ENCODE peak calls at places on chromosomes 4 and X, in nine cellular contexts. One of them, this sample, is unnamed. For H3K9me3, the result is how much of the 10 kb centered on the place peaks cover.

GRCh38 chr4:176894498-176894897 is 101.8 kb upstream of the VEGFC start:
- DNase-seq in Karpas-422: no peak
- DNase-seq in neuronal stem cell: no peak
- DNase-seq in IMR-90: no peak
- DNase-seq in MM.1S: no peak
- DNase-seq in A549: no peak
- DNase-seq in neural progenitor cell: no peak
- DNase-seq in astrocyte: no peak
- DNase-seq in SK-N-SH: no peak
- DNase-seq in this sample: no peak

GRCh38 chr4:8747896-8748575 is 123.6 kb downstream of the HMX1 start:
- DNase-seq in neuronal stem cell: no peak
- DNase-seq in astrocyte: no peak
- DNase-seq in MM.1S: no peak
- DNase-seq in A549: no peak
- DNase-seq in Karpas-422: no peak
- DNase-seq in neural progenitor cell: no peak
- DNase-seq in IMR-90: no peak
- DNase-seq in SK-N-SH: no peak
- DNase-seq in this sample: no peak

GRCh38 chr4:151329217-151330007 is 4.0 kb upstream of the SH3D19 start:
- DNase-seq in Karpas-422: no peak
- DNase-seq in IMR-90: peak
- DNase-seq in A549: peak
- DNase-seq in neural progenitor cell: no peak
- DNase-seq in neuronal stem cell: no peak
- DNase-seq in MM.1S: no peak
- DNase-seq in astrocyte: no peak
- DNase-seq in SK-N-SH: no peak
- DNase-seq in this sample: no peak

GRCh38 chr4:177008071-177008835 is 215.5 kb upstream of the VEGFC start:
- DNase-seq in astrocyte: peak
- DNase-seq in neuronal stem cell: no peak
- DNase-seq in IMR-90: peak
- DNase-seq in A549: no peak
- DNase-seq in MM.1S: no peak
- DNase-seq in neural progenitor cell: no peak
- DNase-seq in SK-N-SH: no peak
- DNase-seq in Karpas-422: no peak
- DNase-seq in this sample: no peak

GRCh38 chrX:327660-328126 is 9.1 kb upstream of the GTPBP6 start:
- DNase-seq in A549: no peak
- DNase-seq in MM.1S: no peak
- DNase-seq in neural progenitor cell: no peak
- DNase-seq in neuronal stem cell: no peak
- DNase-seq in IMR-90: no peak
- DNase-seq in SK-N-SH: no peak
- DNase-seq in astrocyte: no peak
- DNase-seq in Karpas-422: no peak
- DNase-seq in this sample: no peak

GRCh38 chr4:159283697-159284492 is 181.0 kb downstream of the RAPGEF2 start:
- DNase-seq in IMR-90: peak
- DNase-seq in Karpas-422: no peak
- DNase-seq in astrocyte: peak
- DNase-seq in neuronal stem cell: no peak
- DNase-seq in SK-N-SH: no peak
- DNase-seq in A549: peak
- DNase-seq in MM.1S: no peak
- DNase-seq in neural progenitor cell: no peak
- DNase-seq in this sample: peak

GRCh38 chr4:78379991-78380739 is 171.4 kb upstream of the ANXA3 start:
- DNase-seq in A549: peak
- DNase-seq in IMR-90: peak
- DNase-seq in neural progenitor cell: no peak
- DNase-seq in astrocyte: peak
- DNase-seq in neuronal stem cell: no peak
- DNase-seq in MM.1S: no peak
- DNase-seq in Karpas-422: no peak
- DNase-seq in SK-N-SH: no peak
- DNase-seq in this sample: peak

GRCh38 chrX:73289039-73289438 is 74.4 kb upstream of the NAP1L2 start:
- DNase-seq in A549: peak
- DNase-seq in IMR-90: no peak
- DNase-seq in MM.1S: no peak
- DNase-seq in Karpas-422: peak
- DNase-seq in neural progenitor cell: peak
- DNase-seq in astrocyte: no peak
- DNase-seq in neuronal stem cell: no peak
- DNase-seq in SK-N-SH: peak
- DNase-seq in this sample: no peak

GRCh38 chrX:135484636-135485289 is 35.7 kb upstream of the INTS6L start:
- DNase-seq in IMR-90: peak
- DNase-seq in SK-N-SH: peak
- DNase-seq in Karpas-422: peak
- DNase-seq in A549: peak
- DNase-seq in neuronal stem cell: no peak
- DNase-seq in MM.1S: peak
- DNase-seq in neural progenitor cell: peak
- DNase-seq in astrocyte: peak
- DNase-seq in this sample: no peak

GRCh38 chrX:72026341-72027023 is 105.2 kb downstream of the RTL5 start:
- DNase-seq in SK-N-SH: no peak
- DNase-seq in IMR-90: no peak
- DNase-seq in A549: no peak
- DNase-seq in Karpas-422: peak
- DNase-seq in astrocyte: peak
- DNase-seq in neural progenitor cell: no peak
- DNase-seq in neuronal stem cell: no peak
- DNase-seq in MM.1S: no peak
- DNase-seq in this sample: no peak

GRCh38 chr4:77815651-77816050 is 3.5 kb downstream of the CNOT6L start:
- DNase-seq in SK-N-SH: no peak
- DNase-seq in neural progenitor cell: no peak
- DNase-seq in neuronal stem cell: no peak
- DNase-seq in A549: no peak
- DNase-seq in Karpas-422: no peak
- DNase-seq in MM.1S: peak
- DNase-seq in IMR-90: no peak
- DNase-seq in astrocyte: no peak
- DNase-seq in this sample: no peak

GRCh38 chr4:175776217-175776616 is 35.8 kb downstream of the GPM6A start:
- DNase-seq in A549: no peak
- DNase-seq in IMR-90: no peak
- DNase-seq in neuronal stem cell: no peak
- DNase-seq in MM.1S: no peak
- DNase-seq in Karpas-422: no peak
- DNase-seq in astrocyte: peak
- DNase-seq in neural progenitor cell: no peak
- DNase-seq in SK-N-SH: no peak
- DNase-seq in this sample: no peak

GRCh38 chrX:127207326-127207725 is 387.8 kb downstream of the PRR32 start:
- DNase-seq in Karpas-422: no peak
- DNase-seq in IMR-90: no peak
- DNase-seq in SK-N-SH: no peak
- DNase-seq in MM.1S: no peak
- DNase-seq in A549: no peak
- DNase-seq in neural progenitor cell: peak
- DNase-seq in astrocyte: no peak
- DNase-seq in neuronal stem cell: peak
- DNase-seq in this sample: no peak

GRCh38 chr4:117164338-117164737 is 79.0 kb upstream of the TRAM1L1 start:
- DNase-seq in astrocyte: no peak
- DNase-seq in neural progenitor cell: no peak
- DNase-seq in A549: peak
- DNase-seq in neuronal stem cell: no peak
- DNase-seq in Karpas-422: no peak
- DNase-seq in IMR-90: no peak
- DNase-seq in MM.1S: peak
- DNase-seq in SK-N-SH: no peak
- DNase-seq in this sample: no peak

DNA sequence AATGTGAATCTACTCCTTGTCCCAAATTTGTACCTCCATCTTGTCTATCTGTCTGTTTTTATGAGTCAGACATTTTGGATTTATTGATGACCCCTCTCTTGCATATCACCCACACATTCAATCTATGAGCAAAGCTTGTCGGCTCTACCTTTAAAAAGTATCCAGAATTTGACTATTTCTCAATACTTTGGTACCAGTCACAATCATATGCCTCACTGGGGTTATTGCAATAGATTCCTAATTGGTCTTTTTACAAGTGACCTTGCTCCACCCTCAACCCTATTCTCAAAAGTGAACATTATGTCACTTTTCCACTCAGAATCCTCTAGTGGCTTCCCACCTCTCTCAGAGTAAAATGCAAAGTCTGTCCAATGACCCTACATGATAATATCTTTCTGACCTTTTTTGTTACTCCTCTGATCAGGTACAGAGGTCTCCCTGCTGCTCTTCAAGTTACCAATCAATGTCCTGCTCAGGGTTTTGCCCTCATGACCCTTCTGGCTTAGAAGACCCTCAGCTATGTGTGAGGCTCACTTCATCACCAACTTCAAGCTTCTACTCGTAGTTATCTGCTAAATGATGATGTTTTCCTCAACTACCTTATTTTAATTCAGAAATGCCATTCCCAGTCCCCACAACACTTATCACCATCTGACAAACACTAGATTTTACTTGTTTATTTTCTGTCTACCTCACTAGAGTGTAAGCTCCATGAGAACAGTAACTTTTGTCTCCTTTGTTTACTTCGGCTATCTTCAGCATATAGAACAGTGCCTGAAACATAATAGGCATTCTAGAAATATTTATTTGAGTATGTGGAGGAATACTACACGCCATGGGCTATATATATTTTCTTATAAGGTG is 22.4 kb downstream of the AFP start:
- DNase-seq in neuronal stem cell: no peak
- DNase-seq in MM.1S: no peak
- DNase-seq in Karpas-422: no peak
- DNase-seq in SK-N-SH: no peak
- DNase-seq in IMR-90: no peak
- DNase-seq in neural progenitor cell: no peak
- DNase-seq in astrocyte: no peak
- DNase-seq in A549: no peak
- DNase-seq in this sample: no peak
- H3K9me3 ChIP-seq in neuronal stem cell: under half
- H3K9me3 ChIP-seq in MM.1S: under half
- H3K9me3 ChIP-seq in Karpas-422: under half
- H3K9me3 ChIP-seq in SK-N-SH: under half
- H3K9me3 ChIP-seq in IMR-90: under half
- H3K9me3 ChIP-seq in neural progenitor cell: under half
- H3K9me3 ChIP-seq in astrocyte: under half
- H3K9me3 ChIP-seq in A549: under half
- H3K9me3 ChIP-seq in this sample: under half

GRCh38 chr4:141538001-141538400 is 98.4 kb upstream of the IL15 start:
- DNase-seq in IMR-90: no peak
- DNase-seq in neuronal stem cell: no peak
- DNase-seq in astrocyte: no peak
- DNase-seq in MM.1S: no peak
- DNase-seq in SK-N-SH: no peak
- DNase-seq in Karpas-422: no peak
- DNase-seq in neural progenitor cell: no peak
- DNase-seq in A549: no peak
- DNase-seq in this sample: no peak

GRCh38 chr4:141540643-141541042 is 95.7 kb upstream of the IL15 start:
- DNase-seq in neuronal stem cell: no peak
- DNase-seq in IMR-90: peak
- DNase-seq in Karpas-422: no peak
- DNase-seq in neural progenitor cell: no peak
- DNase-seq in A549: peak
- DNase-seq in SK-N-SH: no peak
- DNase-seq in astrocyte: peak
- DNase-seq in MM.1S: no peak
- DNase-seq in this sample: no peak

GRCh38 chr4:141530627-141531026 is 105.8 kb upstream of the IL15 start:
- DNase-seq in IMR-90: peak
- DNase-seq in neural progenitor cell: no peak
- DNase-seq in neuronal stem cell: no peak
- DNase-seq in A549: no peak
- DNase-seq in SK-N-SH: no peak
- DNase-seq in Karpas-422: no peak
- DNase-seq in MM.1S: no peak
- DNase-seq in astrocyte: no peak
- DNase-seq in this sample: no peak

DNA sequence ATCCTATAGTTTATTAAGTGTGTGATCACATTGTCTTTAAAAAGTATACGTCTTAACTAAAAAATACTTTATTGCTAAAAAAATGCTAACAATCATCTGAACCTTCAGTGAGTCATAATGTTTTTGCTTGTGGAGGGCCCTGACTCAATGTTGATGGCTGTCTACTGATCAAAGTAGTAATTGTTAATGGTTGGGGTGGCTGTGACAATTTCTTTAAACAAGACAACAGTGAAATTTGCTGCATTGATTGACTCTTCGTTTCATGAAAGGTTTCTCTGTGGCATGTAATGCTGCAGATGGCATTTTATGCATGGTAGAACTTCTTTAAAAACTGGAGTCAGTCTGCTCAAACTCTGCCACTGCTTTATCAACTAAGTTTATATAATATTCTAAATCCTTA is 101.4 kb upstream of the IL15 start:
- DNase-seq in IMR-90: peak
- DNase-seq in MM.1S: no peak
- DNase-seq in neural progenitor cell: no peak
- DNase-seq in neuronal stem cell: no peak
- DNase-seq in A549: no peak
- DNase-seq in astrocyte: no peak
- DNase-seq in Karpas-422: no peak
- DNase-seq in SK-N-SH: no peak
- DNase-seq in this sample: no peak
- H3K4me2 ChIP-seq in IMR-90: no peak
- H3K4me2 ChIP-seq in MM.1S: no peak
- H3K4me2 ChIP-seq in neural progenitor cell: no peak
- H3K4me2 ChIP-seq in neuronal stem cell: no peak
- H3K4me2 ChIP-seq in A549: no peak
- H3K4me2 ChIP-seq in astrocyte: no peak
- H3K4me2 ChIP-seq in Karpas-422: no peak
- H3K4me2 ChIP-seq in SK-N-SH: no peak
- H3K4me2 ChIP-seq in this sample: no peak

GRCh38 chrX:155262970-155263754 is 1.1 kb downstream of the RAB39B start:
- DNase-seq in Karpas-422: peak
- DNase-seq in neuronal stem cell: no peak
- DNase-seq in MM.1S: no peak
- DNase-seq in SK-N-SH: no peak
- DNase-seq in IMR-90: no peak
- DNase-seq in A549: no peak
- DNase-seq in astrocyte: no peak
- DNase-seq in neural progenitor cell: no peak
- DNase-seq in this sample: no peak
- H3K27ac ChIP-seq in Karpas-422: no peak
- H3K27ac ChIP-seq in neuronal stem cell: no peak
- H3K27ac ChIP-seq in MM.1S: no peak
- H3K27ac ChIP-seq in SK-N-SH: no peak
- H3K27ac ChIP-seq in IMR-90: no peak
- H3K27ac ChIP-seq in A549: no peak
- H3K27ac ChIP-seq in astrocyte: no peak
- H3K27ac ChIP-seq in neural progenitor cell: no peak
- H3K27ac ChIP-seq in this sample: no peak

DNA sequence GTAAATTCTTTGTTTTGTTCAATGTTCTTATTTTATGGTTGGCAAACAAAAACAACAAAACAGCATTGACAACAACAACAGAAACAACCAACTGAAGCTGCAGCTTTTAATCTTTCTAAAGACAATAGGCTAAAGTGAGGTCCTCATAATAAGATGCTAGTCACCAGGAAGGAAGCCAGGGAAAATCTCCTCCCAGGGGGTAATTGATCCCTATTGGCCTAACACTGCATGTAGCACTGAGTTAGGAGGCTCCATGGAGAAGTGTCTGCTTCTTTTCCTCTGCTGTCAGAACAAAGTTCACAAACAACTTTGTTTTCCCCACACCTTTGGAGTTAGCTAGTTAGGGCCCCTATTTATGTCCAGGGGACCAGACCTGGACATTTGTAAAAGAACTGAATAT is 4.7 kb upstream of the LRAT start:
- DNase-seq in A549: no peak
- DNase-seq in MM.1S: no peak
- DNase-seq in neuronal stem cell: no peak
- DNase-seq in neural progenitor cell: peak
- DNase-seq in astrocyte: no peak
- DNase-seq in IMR-90: no peak
- DNase-seq in Karpas-422: no peak
- DNase-seq in SK-N-SH: no peak
- DNase-seq in this sample: no peak
- H3K9me3 ChIP-seq in A549: under half
- H3K9me3 ChIP-seq in MM.1S: under half
- H3K9me3 ChIP-seq in neuronal stem cell: under half
- H3K9me3 ChIP-seq in neural progenitor cell: under half
- H3K9me3 ChIP-seq in astrocyte: under half
- H3K9me3 ChIP-seq in IMR-90: under half
- H3K9me3 ChIP-seq in Karpas-422: under half
- H3K9me3 ChIP-seq in SK-N-SH: under half
- H3K9me3 ChIP-seq in this sample: under half

This sample was measured in PC-9.